ENCODE peak calls at places on chromosomes 6 and 20, in six cellular contexts. G is neuronal stem cell, I is endothelial cell of umbilical vein, X is H1, N is H9, P is mesenchymal stem cell. K is an unnamed sample. For H3K27me3 and H3K4me1, the result is how much of the 10 kb centered on the place peaks cover.

GRCh38 chr6:116265081-116265829 is 11.4 kb upstream of the TSPYL4 start:
- DNase-seq in G (no peak), I (no peak), X (no peak), N (no peak), P (no peak), K (no peak)

GRCh38 chr6:84220809-84221409 is 6.5 kb downstream of the CEP162 start:
- DNase-seq in G (no peak), I (peak), X (no peak), N (no peak), P (peak), K (peak)

GRCh38 chr6:2764610-2765165 is 505 bp upstream of the WRNIP1 start:
- DNase-seq in G (no peak), I (no peak), X (peak), N (no peak), P (peak), K (peak)

GRCh38 chr20:61744691-61745396 is 320.8 kb downstream of the TAF4 start:
- DNase-seq in G (no peak), I (no peak), X (no peak), N (no peak), P (peak), K (no peak)

GRCh38 chr20:5127859-5128409 is 1.1 kb downstream of the CDS2 start:
- DNase-seq in G (no peak), I (no peak), X (no peak), N (no peak), P (peak), K (no peak)

GRCh38 chr20:36483919-36484808 is 57.2 kb upstream of the MYL9 start:
- DNase-seq in G (no peak), I (no peak), X (no peak), N (no peak), P (peak), K (peak)

GRCh38 chr6:56650191-56650590 is 7.5 kb upstream of the DST start:
- DNase-seq in G (no peak), I (no peak), X (no peak), N (no peak), P (peak), K (no peak)

GRCh38 chr6:11525468-11526155 is 11.9 kb upstream of the TMEM170B start:
- DNase-seq in G (no peak), I (no peak), X (no peak), N (no peak), P (peak), K (peak)

GRCh38 chr6:132257561-132257960 is 143.7 kb downstream of the MOXD1 start:
- DNase-seq in G (no peak), I (no peak), X (no peak), N (no peak), P (peak), K (no peak)

GRCh38 chr6:45707188-45707587 is 308.5 kb downstream of the CLIC5 start:
- DNase-seq in G (no peak), I (no peak), X (no peak), N (no peak), P (no peak), K (no peak)

GRCh38 chr6:149563203-149563927 is 2.8 kb upstream of the GINM1 start:
- DNase-seq in G (no peak), I (peak), X (no peak), N (no peak), P (peak), K (peak)

GRCh38 chr6:139439278-139439813 is 64.9 kb upstream of the CITED2 start:
- DNase-seq in G (no peak), I (no peak), X (no peak), N (no peak), P (peak), K (no peak)

GRCh38 chr6:88922775-88923548 is 40.5 kb downstream of the RNGTT start:
- DNase-seq in G (no peak), I (no peak), X (no peak), N (no peak), P (peak), K (peak)

GRCh38 chr6:136822051-136822378 is 377 bp upstream of the PEX7 start:
- DNase-seq in G (no peak), I (no peak), X (peak), N (peak), P (no peak), K (peak)

GRCh38 chr6:156559151-156559690 is 218.0 kb upstream of the ARID1B start:
- DNase-seq in G (no peak), I (no peak), X (no peak), N (no peak), P (no peak), K (no peak)

GRCh38 chr20:20446001-20446400 is 78.1 kb downstream of the INSM1 start:
- DNase-seq in G (no peak), I (no peak), X (no peak), N (no peak), P (no peak), K (no peak)

GRCh38 chr6:129055796-129056195 is 172.9 kb downstream of the LAMA2 start:
- DNase-seq in G (no peak), I (peak), X (no peak), N (no peak), P (no peak), K (no peak)

DNA sequence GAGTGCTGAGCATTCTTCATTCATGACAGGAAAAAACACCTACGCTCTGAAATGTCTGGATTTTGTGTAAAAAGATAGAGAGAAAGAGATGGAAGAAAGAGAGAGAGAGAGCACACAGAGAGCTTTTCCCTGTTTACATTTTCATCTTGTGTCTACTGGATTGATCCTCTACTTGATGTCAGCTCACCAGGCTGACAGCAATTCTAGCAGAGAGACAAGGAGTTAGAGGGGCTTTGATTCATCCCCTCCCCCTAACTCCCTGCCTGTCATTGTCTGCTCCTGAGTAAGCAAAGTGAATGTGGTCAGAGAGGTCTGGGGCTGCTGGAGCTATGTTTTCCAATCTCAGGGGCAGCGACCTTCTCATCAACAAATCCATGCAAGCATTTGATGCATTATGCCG is 538.6 kb upstream of the POU3F2 start:
- DNase-seq in G (peak), I (no peak), X (no peak), N (no peak), P (no peak), K (no peak)
- H3K9ac ChIP-seq in G (no peak), I (no peak), X (no peak), N (no peak), P (no peak), K (no peak)

GRCh38 chr20:63161176-63161651 is 54.7 kb downstream of the YTHDF1 start:
- DNase-seq in G (no peak), I (no peak), X (no peak), N (no peak), P (no peak), K (no peak)
- H3K27me3 ChIP-seq in G (under half), I (under half), X (under half), N (under half), P (under half), K (half or more)

DNA sequence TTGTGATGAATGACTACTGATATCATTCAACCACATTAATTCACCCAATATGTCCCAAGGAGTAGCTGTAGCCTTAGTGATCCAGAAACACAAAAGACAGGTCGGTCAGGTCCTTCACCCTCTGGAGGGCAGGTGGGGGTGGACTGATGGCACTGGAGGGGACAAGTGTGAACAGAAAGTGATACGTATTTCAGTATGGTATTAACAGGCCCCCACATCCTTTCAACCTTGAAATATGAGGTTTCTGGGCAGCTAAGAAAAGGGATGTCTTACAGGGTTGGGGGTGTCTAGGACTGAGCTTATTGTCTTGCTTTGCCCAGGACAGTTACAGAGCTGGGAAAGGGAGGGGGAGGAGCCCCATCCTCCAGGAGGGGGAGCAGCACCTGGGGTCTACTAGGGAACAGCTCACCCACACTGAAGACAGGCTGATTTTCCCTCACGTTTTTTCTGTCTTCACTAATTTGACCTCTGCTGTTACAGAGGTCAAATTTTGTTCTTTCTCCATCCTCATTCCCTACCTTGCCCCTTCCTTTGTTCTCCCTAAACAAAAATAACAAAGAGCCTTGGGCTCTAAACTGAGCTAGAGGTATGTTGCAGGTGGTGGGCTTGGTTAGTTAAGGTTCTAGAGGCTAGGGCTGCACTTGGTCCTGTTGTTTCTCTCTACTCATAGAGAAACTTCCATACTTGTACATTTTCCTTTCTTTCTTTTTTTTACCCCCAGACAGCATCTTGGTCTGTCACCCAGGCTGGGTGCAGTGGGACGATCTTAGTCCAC is 38.0 kb upstream of the EEF1A1 start:
- DNase-seq in G (no peak), I (no peak), X (no peak), N (peak), P (no peak), K (no peak)
- H3K4me1 ChIP-seq in G (under half), I (under half), X (under half), N (under half), P (under half), K (under half)

GRCh38 chr20:18639501-18639979 is 51.7 kb downstream of the DTD1 start:
- DNase-seq in G (no peak), I (no peak), X (no peak), N (no peak), P (no peak), K (peak)
- H3K9ac ChIP-seq in G (no peak), I (no peak), X (no peak), N (no peak), P (no peak), K (no peak)

DNA sequence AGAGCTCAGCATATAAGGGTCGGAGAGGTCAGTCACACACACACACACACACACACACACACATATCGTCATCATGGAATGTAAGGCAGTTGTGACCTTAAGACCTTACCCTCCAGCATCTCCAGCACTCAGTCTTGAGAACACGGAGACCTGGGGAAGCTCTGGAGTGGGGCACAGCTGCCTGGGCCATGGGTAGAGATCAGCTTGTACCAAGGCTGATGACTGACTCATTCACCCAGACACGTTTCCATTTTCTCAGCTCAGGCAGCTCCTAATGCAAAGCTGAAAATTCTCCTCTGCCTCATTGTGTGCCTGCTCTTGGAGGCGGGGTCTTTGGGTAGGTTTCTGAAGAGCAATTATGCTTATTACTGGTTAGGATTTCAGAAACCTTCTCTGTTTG is 38.3 kb upstream of the PDYN start:
- DNase-seq in G (peak), I (no peak), X (no peak), N (no peak), P (no peak), K (no peak)
- H3K27me3 ChIP-seq in G (under half), I (under half), X (under half), N (under half), P (under half), K (under half)

GRCh38 chr6:28135393-28135792 is 6.3 kb upstream of the ZKSCAN8 start:
- DNase-seq in G (no peak), I (no peak), X (no peak), N (no peak), P (no peak), K (peak)

GRCh38 chr6:28139860-28140500 is 1.7 kb upstream of the ZKSCAN8 start:
- DNase-seq in G (no peak), I (no peak), X (no peak), N (no peak), P (no peak), K (no peak)

GRCh38 chr6:28134716-28135115 is 7.0 kb upstream of the ZKSCAN8 start:
- DNase-seq in G (no peak), I (no peak), X (no peak), N (no peak), P (peak), K (no peak)

GRCh38 chr6:28136585-28137457 is 4.9 kb upstream of the ZKSCAN8 start:
- DNase-seq in G (peak), I (peak), X (peak), N (peak), P (peak), K (peak)

GRCh38 chr6:28137458-28138020 is 4.1 kb upstream of the ZKSCAN8 start:
- DNase-seq in G (no peak), I (no peak), X (no peak), N (no peak), P (peak), K (peak)
- H3K4me1 ChIP-seq in G (under half), I (under half), X (under half), N (under half), P (under half), K (under half)

GRCh38 chr6:43629505-43630300 is 639 bp upstream of the GTPBP2 start:
- DNase-seq in G (peak), I (peak), X (peak), N (peak), P (peak), K (peak)
- H3K9ac ChIP-seq in G (peak), I (peak), X (peak), N (peak), P (peak), K (peak)

K was measured in adipocyte.